ENCODE peak calls at places on chromosomes 5 and 9, in five cellular contexts. One of them, this sample, is unnamed.

GRCh38 chr5:96629774-96630173 is 32.4 kb upstream of the CAST start:
- ATAC-seq in K562: peak
- ATAC-seq in upper lobe of left lung: peak
- ATAC-seq in GM12878: no peak
- ATAC-seq in HepG2: peak
- ATAC-seq in this sample: no peak

GRCh38 chr9:74724317-74724716 is 163.4 kb downstream of the TRPM6 start:
- ATAC-seq in GM12878: no peak
- ATAC-seq in HepG2: no peak
- ATAC-seq in upper lobe of left lung: no peak
- ATAC-seq in K562: no peak
- ATAC-seq in this sample: no peak

GRCh38 chr5:131974956-131975726 is 29.7 kb upstream of the MEIKIN start:
- ATAC-seq in upper lobe of left lung: no peak
- ATAC-seq in GM12878: no peak
- ATAC-seq in HepG2: peak
- ATAC-seq in K562: peak
- ATAC-seq in this sample: no peak

GRCh38 chr9:69411931-69412740 is 87.1 kb downstream of the ENTREP1 start:
- ATAC-seq in K562: no peak
- ATAC-seq in GM12878: no peak
- ATAC-seq in HepG2: peak
- ATAC-seq in upper lobe of left lung: peak
- ATAC-seq in this sample: no peak

GRCh38 chr9:106885451-106885850 is 22.5 kb downstream of the ZNF462 start:
- ATAC-seq in GM12878: no peak
- ATAC-seq in K562: no peak
- ATAC-seq in upper lobe of left lung: peak
- ATAC-seq in HepG2: no peak
- ATAC-seq in this sample: no peak

GRCh38 chr5:139183502-139183901 is 14.7 kb downstream of the SIL1 start:
- ATAC-seq in K562: no peak
- ATAC-seq in upper lobe of left lung: no peak
- ATAC-seq in HepG2: no peak
- ATAC-seq in GM12878: no peak
- ATAC-seq in this sample: no peak

GRCh38 chr5:1785984-1786383 is 13.7 kb downstream of the MRPL36 start:
- ATAC-seq in HepG2: no peak
- ATAC-seq in K562: no peak
- ATAC-seq in GM12878: no peak
- ATAC-seq in upper lobe of left lung: peak
- ATAC-seq in this sample: no peak

GRCh38 chr5:59609501-59610265 is 283.8 kb downstream of the PDE4D start:
- ATAC-seq in HepG2: no peak
- ATAC-seq in upper lobe of left lung: no peak
- ATAC-seq in K562: no peak
- ATAC-seq in GM12878: peak
- ATAC-seq in this sample: no peak

GRCh38 chr5:176410486-176411180 is 5.7 kb downstream of the CLTB start:
- ATAC-seq in upper lobe of left lung: no peak
- ATAC-seq in HepG2: no peak
- ATAC-seq in K562: no peak
- ATAC-seq in GM12878: no peak
- ATAC-seq in this sample: no peak

GRCh38 chr9:120358877-120359276 is 221.1 kb downstream of the CDK5RAP2 start:
- ATAC-seq in HepG2: peak
- ATAC-seq in upper lobe of left lung: peak
- ATAC-seq in GM12878: no peak
- ATAC-seq in K562: peak
- ATAC-seq in this sample: no peak

GRCh38 chr5:133849116-133849515 is 119.3 kb downstream of the C5orf15 start:
- ATAC-seq in GM12878: no peak
- ATAC-seq in K562: no peak
- ATAC-seq in upper lobe of left lung: no peak
- ATAC-seq in HepG2: no peak
- ATAC-seq in this sample: no peak

GRCh38 chr5:133321833-133322420 is 270.1 kb downstream of the HSPA4 start:
- ATAC-seq in GM12878: peak
- ATAC-seq in upper lobe of left lung: no peak
- ATAC-seq in K562: no peak
- ATAC-seq in HepG2: no peak
- ATAC-seq in this sample: no peak

GRCh38 chr9:92350129-92350739 is 24.5 kb downstream of the CENPP start:
- ATAC-seq in HepG2: no peak
- ATAC-seq in K562: no peak
- ATAC-seq in GM12878: no peak
- ATAC-seq in upper lobe of left lung: no peak
- ATAC-seq in this sample: peak
- TF ChIP-seq POLR2AphosphoS5 in HepG2: no peak
- TF ChIP-seq POLR2AphosphoS5 in K562: no peak
- TF ChIP-seq POLR2AphosphoS5 in GM12878: no peak
- TF ChIP-seq POLR2AphosphoS5 in upper lobe of left lung: no peak
- TF ChIP-seq POLR2AphosphoS5 in this sample: peak

GRCh38 chr9:127847155-127847463 is 7.3 kb downstream of the ENG start:
- ATAC-seq in HepG2: peak
- ATAC-seq in K562: peak
- ATAC-seq in upper lobe of left lung: peak
- ATAC-seq in GM12878: no peak
- ATAC-seq in this sample: peak
- H3K27ac ChIP-seq in HepG2: no peak
- H3K27ac ChIP-seq in K562: no peak
- H3K27ac ChIP-seq in upper lobe of left lung: peak
- H3K27ac ChIP-seq in GM12878: no peak
- H3K27ac ChIP-seq in this sample: peak

DNA sequence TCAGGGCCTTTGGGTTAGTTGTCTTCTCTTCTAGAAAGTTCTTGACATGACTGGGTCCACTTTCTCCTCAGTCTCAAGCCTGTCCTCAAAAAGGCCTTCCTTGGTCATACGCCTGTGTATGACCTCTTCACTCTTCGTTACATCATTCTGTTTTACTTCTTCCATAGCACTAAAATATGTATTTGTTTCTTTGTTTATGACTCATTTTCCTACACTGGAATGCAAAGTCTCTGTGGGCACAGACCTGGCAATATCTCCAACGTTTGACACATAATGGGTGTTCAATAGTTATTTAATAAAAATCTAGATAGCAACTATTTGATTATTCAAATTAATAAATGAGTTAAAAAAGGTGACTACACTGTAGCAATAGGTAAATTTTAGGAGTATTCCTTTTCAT is 85.1 kb downstream of the YIPF5 start:
- ATAC-seq in K562: no peak
- ATAC-seq in HepG2: no peak
- ATAC-seq in GM12878: no peak
- ATAC-seq in upper lobe of left lung: no peak
- ATAC-seq in this sample: no peak
- TF ChIP-seq EP300 in K562: no peak
- TF ChIP-seq EP300 in HepG2: no peak
- TF ChIP-seq EP300 in GM12878: no peak
- TF ChIP-seq EP300 in upper lobe of left lung: no peak
- TF ChIP-seq EP300 in this sample: no peak

GRCh38 chr5:150613991-150614650 is 26.3 kb upstream of the SYNPO start:
- ATAC-seq in HepG2: peak
- ATAC-seq in upper lobe of left lung: no peak
- ATAC-seq in GM12878: no peak
- ATAC-seq in K562: peak
- ATAC-seq in this sample: no peak

GRCh38 chr5:150615141-150615699 is 25.2 kb upstream of the SYNPO start:
- ATAC-seq in GM12878: no peak
- ATAC-seq in K562: no peak
- ATAC-seq in upper lobe of left lung: peak
- ATAC-seq in HepG2: no peak
- ATAC-seq in this sample: peak

GRCh38 chr5:150616506-150616905 is 24.0 kb upstream of the SYNPO start:
- ATAC-seq in HepG2: peak
- ATAC-seq in K562: no peak
- ATAC-seq in GM12878: no peak
- ATAC-seq in upper lobe of left lung: no peak
- ATAC-seq in this sample: no peak

GRCh38 chr5:150614651-150615040 is 25.8 kb upstream of the SYNPO start:
- ATAC-seq in GM12878: no peak
- ATAC-seq in HepG2: no peak
- ATAC-seq in upper lobe of left lung: no peak
- ATAC-seq in K562: no peak
- ATAC-seq in this sample: no peak

DNA sequence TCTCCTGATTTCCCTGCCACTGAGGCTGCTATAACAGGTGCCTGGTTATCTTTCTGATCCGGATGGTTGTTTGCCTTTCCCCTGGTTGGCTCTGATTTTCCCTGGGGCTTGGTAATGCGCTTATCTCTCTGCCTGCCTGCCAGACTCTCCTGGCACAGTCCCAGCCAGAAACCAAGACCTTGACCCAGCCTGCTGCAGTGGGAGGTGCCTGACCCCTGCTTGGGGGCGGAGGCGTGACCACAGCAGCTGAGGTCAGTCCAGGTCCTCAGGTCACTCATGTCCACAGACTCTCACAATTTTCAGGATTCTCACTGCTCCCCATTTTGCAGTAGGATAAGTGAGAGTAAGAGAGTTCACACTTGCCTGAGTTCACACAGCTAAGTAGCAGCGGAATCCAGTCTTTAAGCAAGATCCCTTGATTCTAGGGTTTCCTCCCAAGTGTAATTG is 24.4 kb upstream of the SYNPO start:
- ATAC-seq in K562: peak
- ATAC-seq in HepG2: peak
- ATAC-seq in upper lobe of left lung: no peak
- ATAC-seq in GM12878: no peak
- ATAC-seq in this sample: peak
- TF ChIP-seq POLR2AphosphoS5 in K562: peak
- TF ChIP-seq POLR2AphosphoS5 in HepG2: no peak
- TF ChIP-seq POLR2AphosphoS5 in upper lobe of left lung: no peak
- TF ChIP-seq POLR2AphosphoS5 in GM12878: no peak
- TF ChIP-seq POLR2AphosphoS5 in this sample: peak

GRCh38 chr9:630817-631216 is 210.7 kb upstream of the DMRT1 start:
- ATAC-seq in HepG2: no peak
- ATAC-seq in K562: no peak
- ATAC-seq in upper lobe of left lung: no peak
- ATAC-seq in GM12878: no peak
- ATAC-seq in this sample: no peak
- H3K27ac ChIP-seq in HepG2: no peak
- H3K27ac ChIP-seq in K562: no peak
- H3K27ac ChIP-seq in upper lobe of left lung: no peak
- H3K27ac ChIP-seq in GM12878: no peak
- H3K27ac ChIP-seq in this sample: no peak

DNA sequence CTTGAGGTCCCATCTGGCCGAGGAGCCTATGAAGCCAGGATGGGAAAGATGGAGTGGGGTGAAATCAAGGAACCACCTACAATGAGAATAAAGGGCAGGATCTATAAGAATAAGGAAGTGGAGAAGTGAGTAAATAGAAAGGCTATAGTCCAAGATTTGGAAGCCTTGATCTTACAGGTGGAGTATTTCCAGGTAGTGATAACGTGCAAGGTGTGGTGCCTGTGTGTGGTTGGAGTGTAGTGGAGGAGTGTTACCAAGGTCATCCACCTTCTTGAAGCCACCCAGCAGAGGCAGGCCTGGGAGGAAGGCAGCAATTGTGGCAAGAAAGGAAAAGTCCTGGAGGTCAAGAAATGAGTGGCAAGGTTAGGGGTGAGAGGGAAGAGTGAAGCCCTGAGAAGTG is 72.9 kb downstream of the IQGAP2 start:
- ATAC-seq in K562: no peak
- ATAC-seq in HepG2: no peak
- ATAC-seq in upper lobe of left lung: no peak
- ATAC-seq in GM12878: no peak
- ATAC-seq in this sample: no peak
- TF ChIP-seq EP300 in K562: no peak
- TF ChIP-seq EP300 in HepG2: no peak
- TF ChIP-seq EP300 in upper lobe of left lung: no peak
- TF ChIP-seq EP300 in GM12878: no peak
- TF ChIP-seq EP300 in this sample: no peak

DNA sequence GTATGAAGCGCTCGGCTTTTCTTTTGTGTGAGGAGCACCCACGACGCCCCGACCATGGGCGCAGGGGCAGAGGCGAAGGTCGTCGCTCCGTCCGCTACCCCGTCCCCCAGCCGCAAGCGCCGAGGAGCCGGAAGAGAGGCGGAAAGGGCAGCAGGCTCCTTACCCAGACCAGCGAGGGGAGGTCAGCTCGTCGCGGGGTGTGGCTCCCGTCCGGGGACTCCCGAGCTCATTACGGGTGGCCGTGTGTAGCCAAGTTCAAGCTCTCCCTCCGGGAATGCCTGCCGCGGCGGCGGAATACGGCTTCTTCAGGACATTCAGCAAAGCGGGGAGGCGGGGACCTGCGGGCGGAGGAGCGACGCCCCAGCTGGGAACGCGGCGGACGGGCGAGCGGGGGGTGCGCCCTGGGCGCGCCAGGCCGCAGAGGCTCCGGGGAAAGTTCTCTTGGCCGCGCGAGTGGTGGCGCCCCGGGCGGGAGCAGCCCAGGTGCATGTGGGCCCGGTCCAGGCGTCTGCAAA is 576 bp upstream of the EPB41L4A start:
- ATAC-seq in K562: peak
- ATAC-seq in HepG2: peak
- ATAC-seq in upper lobe of left lung: peak
- ATAC-seq in GM12878: peak
- ATAC-seq in this sample: peak
- TF ChIP-seq POLR2AphosphoS5 in K562: no peak
- TF ChIP-seq POLR2AphosphoS5 in HepG2: no peak
- TF ChIP-seq POLR2AphosphoS5 in upper lobe of left lung: no peak
- TF ChIP-seq POLR2AphosphoS5 in GM12878: no peak
- TF ChIP-seq POLR2AphosphoS5 in this sample: no peak

DNA sequence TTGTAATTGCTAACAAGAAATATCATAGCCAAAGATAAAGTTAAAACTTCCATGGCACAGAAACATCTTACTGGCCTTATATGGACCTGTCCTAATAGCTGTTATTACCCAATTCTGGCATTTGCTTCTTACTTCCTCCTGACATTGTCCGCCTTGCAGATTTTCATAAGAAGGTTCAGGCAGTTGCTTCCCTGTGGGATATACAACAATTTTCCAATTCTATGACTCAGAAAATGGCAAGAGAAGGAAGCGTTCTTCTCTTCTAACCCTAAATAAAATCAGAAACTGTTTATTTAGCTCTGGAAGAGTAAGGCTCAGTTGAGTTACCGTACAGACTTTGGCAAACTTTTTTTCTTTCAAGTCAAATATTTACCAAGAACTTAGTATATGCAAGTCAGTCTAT is 1.7 kb downstream of the PRKAA1 start:
- ATAC-seq in HepG2: no peak
- ATAC-seq in GM12878: no peak
- ATAC-seq in upper lobe of left lung: no peak
- ATAC-seq in K562: no peak
- ATAC-seq in this sample: peak
- H3K27ac ChIP-seq in HepG2: peak
- H3K27ac ChIP-seq in GM12878: no peak
- H3K27ac ChIP-seq in upper lobe of left lung: peak
- H3K27ac ChIP-seq in K562: peak
- H3K27ac ChIP-seq in this sample: peak

GRCh38 chr5:172383231-172383802 is 71.0 kb downstream of the SH3PXD2B start:
- ATAC-seq in K562: no peak
- ATAC-seq in GM12878: no peak
- ATAC-seq in upper lobe of left lung: peak
- ATAC-seq in HepG2: peak
- ATAC-seq in this sample: no peak
- TF ChIP-seq EP300 in K562: no peak
- TF ChIP-seq EP300 in GM12878: no peak
- TF ChIP-seq EP300 in upper lobe of left lung: no peak
- TF ChIP-seq EP300 in HepG2: no peak
- TF ChIP-seq EP300 in this sample: no peak

This sample was measured in gastroesophageal sphincter.